ENCODE peak calls at places on chromosomes 1 and 21, in six cellular contexts. C, S, O, X, Q and W are unnamed samples.

GRCh38 chr1:81414417-81415087 is 386.2 kb upstream of the ADGRL2 start:
- DNase-seq in C (peak), S (peak), O (peak), X (no peak), Q (peak), W (peak)

GRCh38 chr1:202697038-202697437 is 13.2 kb downstream of the SYT2 start:
- DNase-seq in C (no peak), S (peak), O (peak), X (no peak), Q (no peak), W (no peak)

GRCh38 chr1:46131093-46131492 is 1.3 kb downstream of the PIK3R3 start:
- DNase-seq in C (peak), S (no peak), O (no peak), X (no peak), Q (peak), W (no peak)

GRCh38 chr1:229420765-229421164 is 13.1 kb downstream of the ACTA1 start:
- DNase-seq in C (peak), S (no peak), O (peak), X (no peak), Q (no peak), W (no peak)

GRCh38 chr1:54604572-54605370 is 18.6 kb downstream of the FAM151A start:
- DNase-seq in C (peak), S (peak), O (no peak), X (no peak), Q (no peak), W (no peak)

GRCh38 chr1:72366473-72366872 is 84.1 kb upstream of the NEGR1 start:
- DNase-seq in C (peak), S (no peak), O (no peak), X (peak), Q (peak), W (no peak)

GRCh38 chr1:19559641-19560040 is 74.3 kb upstream of the CAPZB start:
- DNase-seq in C (peak), S (no peak), O (no peak), X (peak), Q (peak), W (no peak)

GRCh38 chr1:95974586-95974985 is 740.6 kb downstream of the RWDD3 start:
- DNase-seq in C (no peak), S (no peak), O (no peak), X (peak), Q (peak), W (no peak)

DNA sequence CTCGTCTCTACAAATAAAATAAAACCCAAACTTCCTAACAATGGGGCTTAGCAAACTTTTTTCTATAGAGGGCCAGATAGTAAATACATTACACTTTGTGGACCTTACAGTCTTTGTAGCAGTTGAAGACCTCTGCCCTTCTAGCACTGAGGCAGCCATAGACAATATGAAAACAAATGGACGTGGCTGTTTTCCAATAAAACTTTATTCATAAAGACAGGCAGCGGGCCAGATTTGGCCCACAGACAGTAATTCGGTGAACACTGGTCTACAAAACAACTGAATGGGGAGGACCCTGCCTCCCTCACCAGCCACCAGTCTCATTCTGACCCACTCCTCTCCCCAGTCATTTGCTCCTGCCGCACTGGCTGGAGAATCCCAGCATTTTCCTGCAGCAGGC is 162.3 kb downstream of the KAZN start:
- DNase-seq in C (no peak), S (no peak), O (no peak), X (no peak), Q (no peak), W (no peak)
- H3K4me3 ChIP-seq in C (no peak), S (no peak), O (no peak), X (no peak), Q (no peak), W (no peak)

GRCh38 chr1:162633327-162633762 is 1.1 kb downstream of the DDR2 start:
- DNase-seq in C (no peak), S (no peak), O (no peak), X (peak), Q (peak), W (peak)
- TF ChIP-seq CTCF in C (no peak), S (no peak), O (no peak), X (peak), Q (peak), W (no peak)

GRCh38 chr1:247518613-247518891 is 17.7 kb downstream of the OR2C3 start:
- DNase-seq in C (no peak), S (no peak), O (no peak), X (no peak), Q (no peak), W (no peak)

GRCh38 chr1:247517795-247518612 is 18.2 kb downstream of the OR2C3 start:
- DNase-seq in C (no peak), S (no peak), O (no peak), X (no peak), Q (no peak), W (no peak)
- H3K4me3 ChIP-seq in C (no peak), S (no peak), O (no peak), X (no peak), Q (no peak), W (no peak)

GRCh38 chr1:69510026-69510425 is 57.7 kb upstream of the LRRC7 start:
- DNase-seq in C (peak), S (no peak), O (no peak), X (no peak), Q (no peak), W (no peak)

GRCh38 chr1:69506310-69506709 is 61.4 kb upstream of the LRRC7 start:
- DNase-seq in C (no peak), S (no peak), O (no peak), X (no peak), Q (no peak), W (no peak)

GRCh38 chr1:69506721-69507120 is 61.0 kb upstream of the LRRC7 start:
- DNase-seq in C (no peak), S (no peak), O (no peak), X (no peak), Q (no peak), W (no peak)

GRCh38 chr1:69513621-69514020 is 54.1 kb upstream of the LRRC7 start:
- DNase-seq in C (peak), S (no peak), O (no peak), X (peak), Q (peak), W (no peak)

DNA sequence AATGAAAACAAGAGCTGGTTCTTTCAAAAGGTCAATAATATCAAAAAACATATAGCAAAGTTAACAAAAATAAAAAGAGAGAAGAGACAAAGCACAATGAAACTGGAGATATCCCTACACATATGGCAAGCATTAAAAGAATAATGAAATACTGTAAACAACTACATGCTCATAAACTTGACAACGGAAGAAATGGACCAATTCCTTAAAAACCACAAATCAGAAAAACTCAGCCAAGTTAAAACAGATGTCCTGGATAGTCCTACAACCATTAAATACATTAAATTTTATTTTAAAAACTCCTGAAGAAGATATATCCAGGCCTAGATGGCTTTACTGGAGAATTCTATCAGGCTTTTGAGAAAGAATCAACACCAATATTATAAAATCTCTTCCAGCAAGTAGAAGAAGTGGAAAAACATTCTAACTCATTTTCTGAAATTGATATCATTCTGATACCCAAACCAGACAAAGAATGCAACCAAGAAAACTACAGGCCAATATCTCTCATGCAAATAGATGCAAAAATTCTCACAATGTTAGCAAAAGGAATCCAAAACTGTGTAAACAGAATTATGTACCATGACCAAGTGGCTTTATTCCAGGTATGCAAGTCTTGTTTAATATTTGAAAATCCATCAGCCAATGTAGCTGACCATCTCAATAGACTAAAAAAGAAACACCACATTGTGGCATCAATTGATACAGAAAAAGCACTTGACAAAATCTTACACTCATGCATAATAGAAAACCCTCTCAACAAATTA is 56.1 kb upstream of the LRRC7 start:
- DNase-seq in C (no peak), S (no peak), O (no peak), X (peak), Q (no peak), W (no peak)
- TF ChIP-seq CTCF in C (no peak), S (no peak), O (no peak), X (no peak), Q (no peak), W (no peak)

DNA sequence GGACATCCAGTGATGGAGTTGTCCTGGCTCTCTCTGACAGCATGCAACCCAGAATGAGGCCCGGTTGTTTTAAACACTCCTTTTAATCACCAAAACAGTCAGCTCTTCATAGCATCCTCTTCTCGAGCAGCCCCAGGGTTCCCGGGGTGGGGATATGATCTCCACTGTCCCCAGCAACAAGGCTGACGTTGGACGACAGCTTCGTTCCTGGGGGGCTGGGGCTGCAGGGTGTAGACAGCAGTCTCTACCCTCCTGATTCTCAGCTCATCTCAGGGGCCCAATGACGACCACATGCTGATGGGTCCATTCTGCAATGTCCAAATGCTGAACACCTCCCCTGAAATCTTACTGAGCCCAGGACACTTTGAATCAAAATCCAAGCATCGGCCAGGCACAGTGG is 27.0 kb downstream of the TRIM11 start:
- DNase-seq in C (no peak), S (peak), O (no peak), X (no peak), Q (no peak), W (no peak)
- H3K4me3 ChIP-seq in C (no peak), S (no peak), O (no peak), X (no peak), Q (no peak), W (no peak)

GRCh38 chr1:205493241-205494085 is 11.0 kb upstream of the CDK18 start:
- DNase-seq in C (peak), S (no peak), O (no peak), X (peak), Q (peak), W (no peak)
- TF ChIP-seq CTCF in C (no peak), S (no peak), O (no peak), X (no peak), Q (no peak), W (no peak)

DNA sequence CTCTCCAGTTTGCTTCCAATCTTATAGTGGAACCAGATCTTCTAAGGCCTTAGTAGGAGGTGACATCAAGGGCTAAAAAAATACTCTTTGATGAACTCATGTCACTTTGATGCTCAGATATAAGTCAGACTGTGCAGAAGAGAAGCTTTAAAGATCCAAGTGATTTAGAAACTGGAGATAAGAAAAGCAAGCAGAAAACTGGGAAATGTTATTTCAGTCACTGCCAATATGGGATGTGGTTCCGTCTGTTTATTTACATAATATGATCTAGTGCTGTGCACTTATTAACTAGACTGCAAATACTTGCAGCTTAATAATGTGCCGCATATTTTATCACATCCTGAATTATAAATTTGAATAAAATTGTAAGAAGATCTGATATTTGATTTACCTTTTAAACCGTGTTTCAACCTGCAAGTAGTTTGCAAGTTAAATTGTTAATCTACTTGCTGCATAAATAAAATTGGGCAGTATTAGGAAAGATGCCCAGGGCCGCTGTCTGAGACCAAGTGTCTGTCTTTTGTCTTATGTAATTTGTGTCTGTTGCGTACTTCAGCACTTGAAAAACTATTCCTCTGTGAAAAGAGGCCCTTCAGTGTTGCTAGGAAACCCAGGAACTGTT is 29.6 kb downstream of the CXADR start:
- DNase-seq in C (no peak), S (no peak), O (peak), X (peak), Q (no peak), W (no peak)
- H3K4me3 ChIP-seq in C (no peak), S (no peak), O (peak), X (no peak), Q (no peak), W (no peak)